ENCODE peak calls at places on chromosomes 13 and 19, in seven cellular contexts. V is fibroblast of lung, C is cardiac muscle cell, A is HepG2, S is heart left ventricle, K is pancreas, F is uterus. Z is an unnamed sample. For H3K36me3, the result is how much of the 10 kb centered on the place peaks cover.

GRCh38 chr13:110644892-110645521 is 29.7 kb downstream of the NAXD start:
- DNase-seq in V (peak), C (peak), A (no peak), S (peak), K (peak), F (no peak), Z (peak)

GRCh38 chr13:52070929-52071523 is 46.5 kb downstream of the UTP14C start:
- DNase-seq in V (peak), C (no peak), A (peak), S (no peak), K (no peak), F (no peak), Z (no peak)

GRCh38 chr19:54803410-54803809 is at the start of gene KIR2DL4:
- DNase-seq in V (no peak), C (no peak), A (no peak), S (no peak), K (no peak), F (no peak), Z (no peak)

GRCh38 chr13:25659091-25659502 is 287.3 kb downstream of the ATP8A2 start:
- DNase-seq in V (peak), C (no peak), A (no peak), S (no peak), K (no peak), F (no peak), Z (no peak)

GRCh38 chr13:27822873-27823311 is 30.6 kb downstream of the GSX1 start:
- DNase-seq in V (peak), C (no peak), A (no peak), S (no peak), K (no peak), F (no peak), Z (no peak)

GRCh38 chr19:43574424-43575155 is 737 bp downstream of the XRCC1 start:
- DNase-seq in V (peak), C (no peak), A (no peak), S (no peak), K (peak), F (no peak), Z (no peak)

GRCh38 chr13:46339035-46339666 is 47.9 kb downstream of the RUBCNL start:
- DNase-seq in V (peak), C (no peak), A (no peak), S (peak), K (no peak), F (no peak), Z (peak)

GRCh38 chr13:36475468-36475867 is 43.2 kb downstream of the CCNA1 start:
- DNase-seq in V (peak), C (no peak), A (peak), S (no peak), K (no peak), F (no peak), Z (no peak)

GRCh38 chr13:86282450-86282849 is 483.2 kb upstream of the SLITRK6 start:
- DNase-seq in V (peak), C (no peak), A (no peak), S (no peak), K (no peak), F (no peak), Z (peak)

GRCh38 chr13:71829542-71829941 is 37.5 kb downstream of the DACH1 start:
- DNase-seq in V (no peak), C (no peak), A (no peak), S (no peak), K (no peak), F (no peak), Z (no peak)

GRCh38 chr13:26707122-26708006 is 53.2 kb downstream of the GPR12 start:
- DNase-seq in V (peak), C (peak), A (peak), S (no peak), K (no peak), F (no peak), Z (no peak)

GRCh38 chr19:46955114-46955812 is 64.4 kb upstream of the NPAS1 start:
- DNase-seq in V (no peak), C (no peak), A (peak), S (no peak), K (no peak), F (no peak), Z (no peak)

GRCh38 chr13:113607056-113607455 is 22.5 kb downstream of the TFDP1 start:
- DNase-seq in V (no peak), C (no peak), A (no peak), S (no peak), K (no peak), F (no peak), Z (no peak)

GRCh38 chr13:113207890-113208423 is 512 bp downstream of the PCID2 start:
- DNase-seq in V (peak), C (peak), A (peak), S (peak), K (peak), F (no peak), Z (no peak)

GRCh38 chr13:102729560-102730275 is 34.9 kb upstream of the METTL21C start:
- DNase-seq in V (peak), C (no peak), A (no peak), S (no peak), K (no peak), F (no peak), Z (no peak)

GRCh38 chr13:41985788-41986508 is 25.0 kb upstream of the VWA8 start:
- DNase-seq in V (peak), C (no peak), A (no peak), S (no peak), K (no peak), F (no peak), Z (no peak)

GRCh38 chr13:51584731-51585191 is 499 bp downstream of the WDFY2 start:
- DNase-seq in V (peak), C (peak), A (peak), S (no peak), K (peak), F (peak), Z (no peak)

DNA sequence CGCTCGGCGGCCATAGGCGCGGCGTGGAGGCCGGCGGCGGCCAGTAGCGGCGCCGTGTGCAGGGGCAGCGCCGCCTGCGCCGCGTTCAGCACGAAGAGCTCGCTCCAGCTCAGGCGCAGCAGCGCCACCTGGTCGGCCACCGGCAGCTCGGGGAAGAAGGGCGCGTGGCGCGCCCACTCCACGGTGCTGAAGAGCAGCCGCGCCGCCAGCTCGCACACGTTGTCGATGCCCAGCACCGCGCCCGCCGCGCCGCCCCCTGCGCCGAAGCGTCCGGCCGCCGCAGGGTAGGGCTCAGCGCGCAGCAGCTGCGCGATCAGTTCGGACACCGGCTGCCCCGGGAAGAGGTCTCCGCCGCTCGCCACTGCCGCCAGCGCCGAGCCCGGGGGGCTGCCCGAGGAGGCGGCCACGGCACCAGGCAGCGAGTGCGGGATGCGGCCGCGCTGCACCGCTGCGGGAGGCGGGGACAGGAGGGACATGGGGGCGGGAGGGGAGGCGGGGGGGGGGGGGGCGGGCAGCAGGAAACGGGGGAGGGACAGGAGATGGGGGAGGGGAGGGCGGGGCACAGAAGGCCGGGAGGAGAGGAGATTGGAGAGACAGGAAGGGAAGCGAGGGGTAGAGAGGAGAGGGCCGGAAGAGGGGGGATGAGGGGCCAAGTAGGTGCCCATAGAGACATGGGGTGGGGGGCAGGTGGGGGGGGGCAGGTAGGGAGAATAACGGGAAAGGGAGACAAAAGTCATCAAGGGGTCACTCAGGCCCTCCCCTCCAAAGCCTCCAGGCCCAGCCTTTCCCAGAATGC is 9.8 kb downstream of the OCEL1 start:
- DNase-seq in V (peak), C (peak), A (no peak), S (peak), K (peak), F (peak), Z (no peak)
- H3K36me3 ChIP-seq in V (under half), C (under half), A (under half), S (under half), K (under half), F (under half), Z (under half)

GRCh38 chr19:13865578-13866462 is 11.1 kb upstream of the NANOS3 start:
- DNase-seq in V (no peak), C (peak), A (no peak), S (peak), K (peak), F (no peak), Z (no peak)
- H3K4me3 ChIP-seq in V (peak), C (peak), A (peak), S (peak), K (peak), F (peak), Z (peak)

DNA sequence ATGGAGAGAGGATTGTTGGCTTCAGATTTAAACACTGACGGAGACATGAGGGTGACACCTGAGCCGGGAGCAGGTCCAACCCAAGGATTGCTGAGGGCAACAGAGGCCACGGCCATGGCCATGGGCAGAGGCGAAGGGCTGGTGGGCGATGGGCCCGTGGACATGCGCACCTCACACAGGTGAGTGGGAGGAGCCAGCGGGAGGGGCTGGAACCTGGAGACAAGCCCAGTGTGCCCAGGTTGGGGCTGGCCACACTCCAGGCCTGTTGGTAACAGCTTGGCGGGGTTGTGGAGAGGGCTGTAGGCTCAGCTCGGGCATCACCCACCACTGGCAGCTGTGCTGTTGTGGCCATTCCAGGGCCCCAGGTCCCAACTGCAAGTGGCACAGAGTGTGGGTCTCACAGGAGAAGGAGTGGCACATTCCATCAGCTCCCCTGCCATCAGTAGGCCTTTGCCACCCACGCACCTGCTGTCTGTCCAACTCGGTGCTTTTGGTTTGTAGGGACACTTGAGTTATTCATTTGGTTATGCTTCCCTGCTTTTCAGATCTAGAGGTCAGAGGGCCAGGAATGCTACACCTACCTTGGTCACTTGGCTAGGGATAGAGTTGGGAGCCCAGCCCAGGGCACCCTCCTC is 49.8 kb downstream of the TSSK6 start:
- DNase-seq in V (no peak), C (no peak), A (no peak), S (no peak), K (peak), F (no peak), Z (no peak)
- TF ChIP-seq CTCF in V (no peak), C (no peak), A (no peak), S (no peak), K (no peak), F (no peak), Z (no peak)

DNA sequence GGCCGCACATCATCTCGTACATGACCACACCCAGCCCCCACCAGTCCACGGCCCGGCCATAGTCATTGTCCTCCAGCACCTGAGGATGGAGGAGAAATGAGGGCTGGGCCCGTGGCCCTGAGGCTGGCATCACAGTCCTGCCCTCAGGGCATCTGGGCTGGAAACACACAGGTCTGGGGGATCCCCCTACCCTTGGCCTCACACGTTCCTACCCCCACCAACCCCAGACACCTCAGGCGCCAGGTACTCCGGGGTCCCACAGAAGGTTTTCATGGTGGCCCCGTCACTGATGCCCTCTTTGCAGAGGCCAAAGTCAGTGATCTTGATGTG is 9.5 kb upstream of the CCNP start:
- DNase-seq in V (no peak), C (no peak), A (no peak), S (no peak), K (no peak), F (no peak), Z (no peak)
- H3K36me3 ChIP-seq in V (under half), C (under half), A (half or more), S (under half), K (under half), F (under half), Z (under half)

GRCh38 chr19:2479556-2480194 is 3.7 kb downstream of the GADD45B start:
- DNase-seq in V (no peak), C (no peak), A (no peak), S (no peak), K (no peak), F (no peak), Z (no peak)
- H3K4me3 ChIP-seq in V (no peak), C (no peak), A (no peak), S (no peak), K (no peak), F (no peak), Z (no peak)

GRCh38 chr19:41821003-41821735 is 23.3 kb downstream of the LYPD4 start:
- DNase-seq in V (peak), C (no peak), A (peak), S (no peak), K (no peak), F (no peak), Z (no peak)
- TF ChIP-seq CTCF in V (peak), C (peak), A (peak), S (peak), K (peak), F (peak), Z (peak)

DNA sequence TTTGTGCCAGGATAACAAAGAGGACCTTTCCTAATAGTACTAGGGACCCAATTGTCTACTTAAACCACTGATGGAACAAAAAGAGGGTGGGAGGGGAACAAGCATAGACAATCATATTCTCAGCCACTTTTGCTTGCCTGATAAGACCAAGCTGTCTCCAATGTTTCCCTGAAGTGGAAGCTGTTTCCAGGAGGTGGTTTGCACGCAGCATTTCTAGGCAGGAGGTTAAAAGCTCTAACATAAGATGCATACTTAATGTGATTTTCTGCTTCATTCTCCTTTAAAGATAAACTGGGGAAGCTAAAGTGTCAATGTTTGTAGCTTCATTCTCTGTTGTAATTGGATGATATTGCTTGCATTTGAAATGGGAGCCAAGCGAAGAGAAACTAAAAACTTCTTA is 442.9 kb downstream of the HS6ST3 start:
- DNase-seq in V (no peak), C (peak), A (no peak), S (no peak), K (no peak), F (no peak), Z (no peak)
- H3K36me3 ChIP-seq in V (under half), C (under half), A (under half), S (under half), K (under half), F (under half), Z (under half)

GRCh38 chr19:41398042-41398403 is 405 bp downstream of the BCKDHA start:
- DNase-seq in V (no peak), C (no peak), A (no peak), S (no peak), K (no peak), F (no peak), Z (no peak)

GRCh38 chr19:41399525-41399924 is 1.9 kb downstream of the BCKDHA start:
- DNase-seq in V (no peak), C (no peak), A (no peak), S (no peak), K (no peak), F (no peak), Z (no peak)

GRCh38 chr19:41398603-41399002 is 985 bp downstream of the BCKDHA start:
- DNase-seq in V (no peak), C (no peak), A (no peak), S (no peak), K (no peak), F (no peak), Z (no peak)

GRCh38 chr19:41397086-41398041 is at the start of the genes BCKDHA and EXOSC5:
- DNase-seq in V (peak), C (peak), A (peak), S (peak), K (peak), F (peak), Z (peak)

GRCh38 chr19:41399091-41399490 is 1.5 kb downstream of the BCKDHA start:
- DNase-seq in V (no peak), C (no peak), A (no peak), S (no peak), K (no peak), F (no peak), Z (no peak)
- H3K4me3 ChIP-seq in V (peak), C (peak), A (peak), S (no peak), K (no peak), F (no peak), Z (no peak)

GRCh38 chr13:68927387-68928026 is 1180.1 kb upstream of the ATXN8OS start:
- DNase-seq in V (peak), C (peak), A (peak), S (no peak), K (no peak), F (no peak), Z (peak)
- TF ChIP-seq CTCF in V (peak), C (no peak), A (peak), S (no peak), K (no peak), F (no peak), Z (peak)

DNA sequence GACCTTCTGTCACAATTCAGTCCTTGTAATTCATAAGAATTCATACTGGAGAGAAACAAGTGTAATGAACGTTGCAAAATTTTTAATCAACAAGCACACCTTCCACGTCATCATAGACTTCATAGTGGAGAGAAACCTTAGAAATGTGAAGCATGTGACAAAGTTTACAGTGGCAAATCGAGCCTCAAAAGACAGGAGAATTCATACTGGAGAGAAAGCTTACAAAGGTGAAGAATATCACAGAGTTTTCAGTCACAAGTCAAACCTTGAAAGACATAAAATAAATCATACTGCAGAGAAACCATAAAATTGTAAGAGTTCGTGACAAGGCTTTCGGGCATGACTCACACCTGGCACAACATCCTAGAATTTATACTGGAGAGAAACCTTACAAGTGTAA is 24.6 kb downstream of the ZNF813 start:
- DNase-seq in V (no peak), C (no peak), A (no peak), S (no peak), K (no peak), F (no peak), Z (no peak)
- H3K36me3 ChIP-seq in V (under half), C (under half), A (under half), S (under half), K (under half), F (under half), Z (under half)